ENCODE peak calls at places on chromosomes 13 and 19, in four cellular contexts. D, T, S and V are unnamed samples.

GRCh38 chr13:112065867-112066623 is 904 bp upstream of the SOX1 start:
- DNase-seq in T (no peak), S (peak; percentile 83), D (no peak), V (no peak)

GRCh38 chr19:33248553-33248953 is 22.9 kb upstream of the SLC7A10 start:
- DNase-seq in D (no peak), T (no peak), S (no peak), V (no peak)

GRCh38 chr13:24741016-24741662 is 22.8 kb upstream of the RNF17 start:
- DNase-seq in D (peak; percentile 51), T (no peak), S (peak; percentile 39), V (no peak)

GRCh38 chr19:43743059-43743458 is 11.7 kb downstream of the SMG9 start:
- DNase-seq in T (no peak), D (no peak), S (no peak), V (no peak)

GRCh38 chr13:29384466-29384865 is 211.0 kb downstream of the SLC7A1 start:
- DNase-seq in S (no peak), D (peak; percentile 53), T (no peak), V (no peak)

GRCh38 chr19:52941941-52942370 is 18.7 kb upstream of the ZNF888 start:
- DNase-seq in S (peak; percentile 65), D (no peak), T (no peak), V (no peak)

GRCh38 chr19:47112166-47112663 is 1.4 kb downstream of the ZC3H4 start:
- DNase-seq in S (peak; percentile 87), D (peak; percentile 84), T (peak; percentile 85), V (no peak)

GRCh38 chr13:62931901-62932883 is 1516.5 kb upstream of the PCDH20 start:
- DNase-seq in T (no peak), D (no peak), S (no peak), V (no peak)

GRCh38 chr19:28297036-28297435 is 915.9 kb downstream of the UQCRFS1 start:
- DNase-seq in D (no peak), T (no peak), S (no peak), V (no peak)

GRCh38 chr19:2096543-2097329 is at the start of gene IZUMO4:
- DNase-seq in D (peak; percentile 99), T (peak; percentile 100), S (peak; percentile 97), V (peak; percentile 59)

GRCh38 chr13:44969858-44970484 is 19.3 kb downstream of the NUFIP1 start:
- DNase-seq in T (no peak), S (peak; percentile 87), D (peak; percentile 14), V (no peak)

GRCh38 chr13:18628428-18628827 is 553.2 kb downstream of the TUBA3C start:
- DNase-seq in S (no peak), D (no peak), T (no peak), V (no peak)

GRCh38 chr13:40789275-40790231 is at the start of gene SLC25A15:
- DNase-seq in D (peak; percentile 78), T (peak; percentile 62), S (peak; percentile 80), V (no peak)

GRCh38 chr13:52353116-52353718 is 52.8 kb downstream of the THSD1 start:
- DNase-seq in S (no peak), D (no peak), T (no peak), V (no peak)

GRCh38 chr13:98892821-98893220 is 85.0 kb downstream of the DOCK9 start:
- DNase-seq in S (peak; percentile 24), T (no peak), D (no peak), V (no peak)

GRCh38 chr19:10093295-10094186 is 7.4 kb downstream of the SHFL start:
- DNase-seq in T (no peak), S (peak; percentile 54), D (no peak), V (no peak)

DNA sequence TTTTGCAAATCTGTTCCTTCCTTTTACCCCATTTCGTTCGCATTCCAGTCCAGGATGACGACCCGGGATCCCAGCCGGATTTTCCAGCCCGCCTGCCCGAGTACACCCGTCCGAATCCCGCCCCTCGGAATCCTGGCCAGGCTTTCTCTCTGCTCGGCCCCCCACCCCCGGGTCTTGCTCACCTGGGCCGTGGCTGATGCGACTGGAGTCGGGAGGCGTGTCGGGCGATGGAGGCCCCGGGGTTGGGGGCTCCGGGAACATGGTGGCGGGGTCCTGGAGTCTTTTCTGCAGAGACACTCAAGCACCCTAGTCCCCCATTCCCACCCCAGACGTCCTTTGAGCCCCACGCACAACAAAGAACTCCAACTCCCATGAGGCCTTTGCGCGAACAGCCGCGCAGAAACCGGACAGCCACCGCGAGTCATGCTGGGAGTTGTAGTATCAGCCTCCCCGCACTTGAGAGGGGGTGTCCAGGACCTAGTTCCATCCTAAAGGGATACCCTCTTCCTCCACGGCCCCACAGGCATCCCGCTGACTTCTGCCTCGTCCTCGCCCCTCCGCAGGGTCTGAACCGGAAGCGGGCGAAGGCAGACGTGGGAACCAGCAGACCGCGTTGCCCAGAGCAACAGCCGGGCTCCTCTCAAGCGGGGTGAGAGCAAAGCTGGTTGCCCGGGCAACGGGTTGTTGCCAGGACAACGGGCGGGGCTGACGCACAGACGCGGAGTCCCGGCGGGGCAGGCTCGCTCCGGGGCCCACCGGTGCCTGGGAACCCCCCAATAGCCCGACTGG is 1.1 kb downstream of the SYT5 start:
- DNase-seq in T (no peak), D (peak; percentile 84), S (peak; percentile 96), V (no peak)
- H3K4me3 ChIP-seq in T (peak overlapping the region; percentile 56), D (peak overlapping the region; percentile 35), S (peak overlapping the region; percentile 86), V (peak overlapping the region; percentile 67)

GRCh38 chr13:104314321-104314720 is 1248.1 kb upstream of the SLC10A2 start:
- DNase-seq in D (no peak), T (no peak), S (no peak), V (no peak)
- H3K27ac ChIP-seq in D (no peak overlapping the region), T (no peak overlapping the region), S (no peak overlapping the region), V (no peak overlapping the region)

GRCh38 chr19:38831142-38831605 is 420 bp downstream of the ECH1 start:
- DNase-seq in T (peak; percentile 83), D (peak; percentile 53), S (peak; percentile 57), V (no peak)
- TF ChIP-seq POLR2AphosphoS5 in T (no peak), D (no peak), S (no peak), V (no peak)

GRCh38 chr13:68272652-68273051 is 1042.5 kb upstream of the PCDH9 start:
- DNase-seq in S (no peak), D (no peak), T (no peak), V (no peak)

GRCh38 chr13:68275758-68276157 is 1045.6 kb upstream of the PCDH9 start:
- DNase-seq in S (no peak), D (no peak), T (no peak), V (no peak)
- H3K4me3 ChIP-seq in S (no peak overlapping the region), D (no peak overlapping the region), T (no peak overlapping the region), V (no peak overlapping the region)

DNA sequence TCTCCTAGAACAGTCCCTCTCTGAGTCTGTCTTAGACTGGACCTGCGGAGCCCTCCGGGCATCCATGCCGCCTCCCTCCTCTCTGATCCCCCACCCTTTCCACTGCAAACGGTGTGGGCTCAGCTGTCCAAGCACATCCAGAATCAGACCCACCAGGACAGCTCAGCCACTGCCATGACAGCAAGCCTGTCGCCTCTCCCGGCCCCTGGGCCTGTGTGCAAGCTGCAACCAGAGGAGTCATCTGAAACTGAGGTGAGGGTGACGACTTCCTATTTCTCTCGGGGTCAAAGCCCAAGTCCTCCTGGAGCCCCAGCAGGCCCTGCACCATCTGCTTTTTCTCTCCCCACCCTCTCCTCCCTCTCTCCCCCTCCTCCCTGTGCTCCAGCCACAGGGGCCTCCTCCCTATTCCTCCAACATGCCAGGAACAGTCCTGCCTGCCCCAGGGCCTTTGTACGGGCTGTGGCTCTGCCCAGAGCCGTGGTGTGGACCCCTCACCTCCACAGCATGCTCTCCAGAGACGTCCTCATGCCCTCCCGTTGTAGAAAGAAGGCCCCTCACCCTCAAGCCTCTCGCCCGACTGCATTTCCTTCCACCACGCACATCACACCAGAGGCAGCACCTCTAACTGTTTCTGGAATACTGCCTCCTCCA is 23.5 kb upstream of the MYDGF start:
- DNase-seq in D (no peak), T (no peak), S (no peak), V (no peak)
- H3K27ac ChIP-seq in D (no peak overlapping the region), T (peak overlapping the region; percentile 91), S (no peak overlapping the region), V (peak overlapping the region; percentile 97)

GRCh38 chr19:41427647-41428480 is 690 bp upstream of the B3GNT8 start:
- DNase-seq in D (peak; percentile 61), S (peak; percentile 63), T (peak; percentile 62), V (no peak)

GRCh38 chr19:41426952-41427646 is at the start of gene B3GNT8:
- DNase-seq in D (peak; percentile 93), T (peak; percentile 86), S (peak; percentile 92), V (no peak)

GRCh38 chr19:41425174-41426115 is 1.7 kb downstream of the B3GNT8 start:
- DNase-seq in D (no peak), T (no peak), S (no peak), V (no peak)

GRCh38 chr19:41424335-41425173 is 2.6 kb downstream of the B3GNT8 start:
- DNase-seq in T (no peak), D (no peak), S (no peak), V (no peak)

DNA sequence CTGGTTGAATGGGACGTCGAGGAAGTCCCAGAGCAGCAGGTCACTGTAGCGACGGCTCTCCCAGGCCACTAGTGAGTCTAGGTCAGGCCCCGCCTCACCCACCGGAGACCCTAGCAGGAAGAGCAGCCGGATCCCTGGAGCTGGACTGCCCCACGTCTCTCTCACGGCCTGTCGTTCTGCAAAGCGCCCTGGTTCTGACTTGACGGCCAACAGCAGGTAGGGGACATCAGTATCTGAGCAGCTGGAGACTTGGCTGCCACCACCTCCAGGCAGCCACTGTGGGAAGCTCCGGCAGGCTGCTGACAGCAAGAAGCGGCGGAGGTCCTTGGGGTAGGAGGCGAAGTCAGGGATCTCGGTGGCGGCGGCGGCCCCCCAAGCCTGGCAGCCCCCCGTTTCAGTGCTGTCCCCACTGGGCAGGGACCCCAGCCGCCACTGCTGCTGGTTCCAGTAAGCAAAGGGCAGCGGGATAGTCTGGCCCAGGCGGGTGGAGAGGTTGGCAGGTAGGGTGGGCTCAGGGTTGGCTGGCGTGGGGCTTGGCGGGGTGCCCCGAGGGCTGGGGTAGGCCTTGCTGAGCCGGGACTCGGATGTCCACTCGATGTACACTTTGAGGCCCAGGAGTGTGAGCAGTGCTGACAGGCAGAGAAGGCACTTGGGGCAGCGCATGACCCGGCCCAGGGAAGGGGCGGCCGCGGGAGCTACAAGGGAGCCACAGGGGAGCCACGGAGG is 895 bp downstream of the B3GNT8 start:
- DNase-seq in T (no peak), S (no peak), D (no peak), V (no peak)
- TF ChIP-seq POLR2AphosphoS5 in T (no peak), S (no peak), D (no peak), V (no peak)